ENCODE peak calls at places on chromosomes 7 and 10, in five cellular contexts. V, P, K, Z and M are unnamed samples.

GRCh38 chr10:30935078-30935477 is 96.6 kb downstream of the ZNF438 start:
- DNase-seq in K (no peak), P (no peak), Z (peak; percentile 13), V (no peak), M (no peak)

GRCh38 chr7:17802056-17802455 is 138.2 kb downstream of the SNX13 start:
- DNase-seq in V (no peak), K (no peak), P (no peak), Z (peak; percentile 40), M (no peak)

GRCh38 chr7:18499407-18500197 is 4.1 kb downstream of the HDAC9 start:
- DNase-seq in K (peak; percentile 32), Z (no peak), P (no peak), V (no peak), M (no peak)

GRCh38 chr7:26910221-26910620 is 45.8 kb upstream of the SKAP2 start:
- DNase-seq in V (no peak), K (no peak), Z (peak; percentile 67), P (peak; percentile 41), M (no peak)

GRCh38 chr10:71635251-71635866 is 84.2 kb downstream of the C10orf105 start:
- DNase-seq in P (no peak), Z (peak; percentile 12), V (no peak), K (no peak), M (no peak)

GRCh38 chr10:50470798-50471582 is 152.8 kb downstream of the SGMS1 start:
- DNase-seq in Z (peak; percentile 12), V (no peak), P (no peak), K (no peak), M (no peak)

GRCh38 chr7:104980969-104981670 is 32.9 kb upstream of the KMT2E start:
- DNase-seq in Z (peak; percentile 53), K (no peak), P (peak; percentile 57), V (no peak), M (no peak)

GRCh38 chr7:156473476-156474240 is 166.9 kb upstream of the RNF32 start:
- DNase-seq in V (peak; percentile 42), Z (no peak), K (peak; percentile 43), P (no peak), M (no peak)

GRCh38 chr7:105796365-105796764 is 80.0 kb downstream of the ATXN7L1 start:
- DNase-seq in P (no peak), V (no peak), Z (peak; percentile 76), K (no peak), M (no peak)

GRCh38 chr7:133081119-133081604 is 728 bp downstream of the CHCHD3 start:
- DNase-seq in P (no peak), V (peak; percentile 63), K (peak; percentile 33), Z (peak; percentile 7), M (no peak)

GRCh38 chr7:45080265-45080957 is 8.4 kb downstream of the NACAD start:
- DNase-seq in P (no peak), Z (no peak), K (no peak), V (no peak), M (no peak)

GRCh38 chr10:113499066-113499465 is 53.8 kb upstream of the HABP2 start:
- DNase-seq in K (no peak), Z (no peak), P (no peak), V (no peak), M (no peak)

GRCh38 chr7:111741811-111742240 is 179.5 kb upstream of the IMMP2L start:
- DNase-seq in P (no peak), Z (peak; percentile 69), V (peak; percentile 63), K (peak; percentile 34), M (peak; percentile 27)

GRCh38 chr7:42746226-42746625 is 165.6 kb downstream of the C7orf25 start:
- DNase-seq in V (no peak), P (no peak), K (no peak), Z (no peak), M (no peak)

GRCh38 chr10:69458426-69459100 is 7.3 kb downstream of the TSPAN15 start:
- DNase-seq in V (no peak), P (no peak), Z (no peak), K (no peak), M (no peak)